ENCODE peak calls at places on chromosome 7, in ten cellular contexts. J is heart left ventricle, R is gastrocnemius medialis, G is upper lobe of left lung, C is HCT116, M is sigmoid colon, B is HepG2, H is adrenal gland, F is body of pancreas, P is A549. L is an unnamed sample.

GRCh38 chr7:81482600-81483186 is 287.2 kb downstream of the HGF start:
- DNase-seq in J (no peak), C (peak), F (no peak), P (peak), G (no peak), B (peak), H (no peak), R (no peak), M (no peak), L (no peak)

GRCh38 chr7:110326966-110327365 is 764.0 kb upstream of the LRRN3 start:
- DNase-seq in P (no peak), G (no peak), J (no peak), R (no peak), F (no peak), H (no peak), C (no peak), B (no peak), M (no peak), L (no peak)

GRCh38 chr7:122674502-122674901 is 24.4 kb downstream of the RNF133 start:
- DNase-seq in J (no peak), R (no peak), H (peak), F (peak), G (no peak), B (no peak), C (no peak), P (no peak), M (no peak), L (peak)

GRCh38 chr7:155424301-155425010 is 33.5 kb upstream of the EN2 start:
- DNase-seq in B (no peak), F (no peak), P (no peak), C (no peak), R (no peak), H (no peak), J (no peak), G (no peak), M (no peak), L (no peak)

GRCh38 chr7:129376076-129376777 is 58.0 kb upstream of the STRIP2 start:
- DNase-seq in G (peak), P (peak), C (peak), B (peak), M (no peak), F (peak), R (no peak), J (no peak), H (no peak), L (peak)

GRCh38 chr7:32501522-32501921 is 6.2 kb downstream of the AVL9 start:
- DNase-seq in F (no peak), P (no peak), H (no peak), J (no peak), C (peak), B (peak), M (no peak), R (no peak), G (no peak), L (no peak)

GRCh38 chr7:8434290-8435002 is 1.0 kb downstream of the NXPH1 start:
- DNase-seq in G (no peak), R (no peak), H (peak), F (no peak), M (no peak), J (no peak), B (no peak), C (no peak), P (no peak), L (no peak)

GRCh38 chr7:2787251-2787968 is 56.7 kb downstream of the GNA12 start:
- DNase-seq in C (no peak), P (no peak), H (no peak), B (no peak), G (no peak), F (no peak), M (no peak), R (no peak), J (no peak), L (no peak)

GRCh38 chr7:46178685-46179084 is 257.6 kb upstream of the IGFBP3 start:
- DNase-seq in G (no peak), J (no peak), R (no peak), C (no peak), M (no peak), P (no peak), F (no peak), H (no peak), B (no peak), L (no peak)

GRCh38 chr7:100469227-100470044 is 5.4 kb upstream of the SPACDR start:
- DNase-seq in C (no peak), F (peak), G (peak), P (peak), B (peak), J (peak), R (peak), M (peak), H (peak), L (peak)

GRCh38 chr7:33701189-33701740 is 204.1 kb upstream of the BMPER start:
- DNase-seq in M (no peak), B (no peak), G (no peak), P (no peak), F (no peak), J (no peak), H (no peak), R (no peak), C (no peak), L (no peak)

GRCh38 chr7:22109761-22110160 is 164.1 kb upstream of the CDCA7L start:
- DNase-seq in H (peak), B (peak), F (peak), C (peak), R (no peak), P (peak), G (peak), J (no peak), M (no peak), L (peak)

GRCh38 chr7:11737723-11738122 is 94.3 kb downstream of the THSD7A start:
- DNase-seq in G (no peak), B (no peak), P (no peak), F (no peak), C (no peak), H (no peak), R (no peak), J (no peak), M (no peak), L (no peak)

GRCh38 chr7:158695726-158696452 is 8.7 kb downstream of the NCAPG2 start:
- DNase-seq in B (peak), P (peak), J (peak), F (peak), H (peak), R (peak), M (peak), C (peak), G (peak), L (peak)

GRCh38 chr7:31663072-31663471 is 23.9 kb upstream of the PPP1R17 start:
- DNase-seq in F (no peak), R (no peak), C (no peak), H (no peak), J (no peak), P (peak), G (no peak), B (peak), M (no peak), L (no peak)

GRCh38 chr7:83271212-83272099 is 108.8 kb upstream of the PCLO start:
- DNase-seq in B (peak), F (peak), J (no peak), P (no peak), G (no peak), C (peak), R (no peak), H (no peak), M (no peak), L (no peak)

GRCh38 chr7:44196450-44196872 is 4.3 kb upstream of the YKT6 start:
- DNase-seq in M (peak), C (peak), J (no peak), H (peak), F (peak), R (no peak), B (peak), P (peak), G (no peak), L (no peak)

GRCh38 chr7:92609921-92610518 is 19.8 kb upstream of the FAM133B start:
- DNase-seq in M (no peak), F (no peak), R (no peak), B (no peak), P (no peak), C (no peak), G (no peak), J (no peak), H (no peak), L (no peak)

GRCh38 chr7:9204571-9204970 is 771.2 kb downstream of the NXPH1 start:
- DNase-seq in M (no peak), G (no peak), F (no peak), R (no peak), B (no peak), P (no peak), H (no peak), J (no peak), C (no peak), L (no peak)

GRCh38 chr7:111763221-111763791 is 201.0 kb upstream of the IMMP2L start:
- DNase-seq in C (peak), F (peak), G (no peak), B (peak), R (no peak), P (peak), M (no peak), J (no peak), H (no peak), L (no peak)

GRCh38 chr7:16660702-16661464 is 14.9 kb downstream of the BZW2 start:
- DNase-seq in J (no peak), M (no peak), F (no peak), R (no peak), C (no peak), B (peak), H (no peak), P (no peak), G (no peak), L (no peak)

GRCh38 chr7:124784879-124785818 is 19.6 kb upstream of the GPR37 start:
- DNase-seq in M (no peak), B (peak), J (peak), F (peak), P (peak), G (peak), C (peak), R (no peak), H (peak), L (peak)

GRCh38 chr7:16416289-16417282 is 4.8 kb downstream of the CRPPA start:
- DNase-seq in C (no peak), F (peak), P (no peak), B (no peak), H (no peak), R (no peak), M (no peak), G (no peak), J (no peak), L (no peak)

GRCh38 chr7:122429926-122430325 is 125.4 kb upstream of the FEZF1 start:
- DNase-seq in J (no peak), B (no peak), R (no peak), M (no peak), C (no peak), P (no peak), F (no peak), G (no peak), H (no peak), L (no peak)

GRCh38 chr7:28479507-28479947 is 67.2 kb downstream of the CREB5 start:
- DNase-seq in H (no peak), F (no peak), P (no peak), M (no peak), R (no peak), B (no peak), G (no peak), J (no peak), C (no peak), L (no peak)
- TF ChIP-seq POLR2A in H (no peak), F (no peak), P (no peak), M (no peak), R (no peak), B (no peak), G (no peak), J (no peak), C (no peak), L (no peak)

GRCh38 chr7:95586951-95587301 is 9.4 kb downstream of the PDK4 start:
- DNase-seq in C (no peak), F (no peak), M (no peak), J (no peak), G (no peak), B (no peak), H (no peak), R (no peak), P (no peak), L (no peak)

GRCh38 chr7:95589031-95589430 is 7.3 kb downstream of the PDK4 start:
- DNase-seq in R (no peak), G (no peak), H (no peak), M (no peak), J (no peak), F (no peak), P (no peak), C (no peak), B (no peak), L (no peak)

GRCh38 chr7:95592570-95592969 is 3.7 kb downstream of the PDK4 start:
- DNase-seq in F (no peak), P (no peak), M (no peak), H (no peak), C (no peak), J (no peak), B (no peak), R (no peak), G (no peak), L (no peak)

GRCh38 chr7:95590387-95591248 is 5.7 kb downstream of the PDK4 start:
- DNase-seq in R (no peak), G (no peak), P (no peak), H (no peak), J (no peak), C (no peak), B (peak), M (no peak), F (no peak), L (no peak)

DNA sequence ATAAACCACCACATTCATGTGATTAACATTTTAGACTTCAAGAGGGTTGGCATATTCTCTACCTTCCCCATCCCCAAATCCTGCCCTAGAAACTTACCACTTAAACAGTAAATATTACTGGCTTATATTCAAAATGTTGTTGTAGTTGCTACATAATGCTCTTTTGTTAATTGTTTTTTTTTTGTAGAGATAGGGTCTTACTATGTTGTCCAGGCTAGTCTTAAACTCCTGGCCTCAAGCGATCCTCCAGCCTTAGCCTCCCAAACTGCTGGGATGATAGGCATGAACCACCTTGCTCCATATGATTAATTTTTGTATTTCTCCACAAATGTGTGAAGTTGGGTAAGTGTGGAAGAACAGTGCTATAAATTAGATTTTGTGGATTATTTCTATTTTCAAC is 6.5 kb downstream of the PDK4 start:
- DNase-seq in J (no peak), R (no peak), G (no peak), C (no peak), P (no peak), H (no peak), F (no peak), B (no peak), M (no peak), L (no peak)
- TF ChIP-seq POLR2A in J (peak), R (no peak), G (no peak), C (no peak), P (no peak), H (no peak), F (no peak), B (no peak), M (no peak), L (no peak)

GRCh38 chr7:6423942-6424701 is 23.6 kb downstream of the DAGLB start:
- DNase-seq in P (peak), R (peak), F (peak), G (peak), C (no peak), B (no peak), H (no peak), M (no peak), J (peak), L (peak)
- TF ChIP-seq POLR2A in P (no peak), R (no peak), F (no peak), G (no peak), C (no peak), B (no peak), H (no peak), M (no peak), J (no peak), L (no peak)

GRCh38 chr7:102426268-102427031 is 6.9 kb upstream of the ORAI2 start:
- DNase-seq in F (peak), M (no peak), J (no peak), B (no peak), G (peak), H (no peak), C (no peak), P (no peak), R (no peak), L (no peak)

GRCh38 chr7:102425639-102426267 is 7.6 kb upstream of the ORAI2 start:
- DNase-seq in B (no peak), F (peak), M (no peak), H (peak), J (peak), P (no peak), C (no peak), G (peak), R (no peak), L (peak)

GRCh38 chr7:102431617-102432298 is 1.6 kb upstream of the ORAI2 start:
- DNase-seq in G (peak), B (peak), M (no peak), F (peak), R (no peak), P (no peak), J (no peak), H (peak), C (no peak), L (no peak)

GRCh38 chr7:102432476-102433318 is 678 bp upstream of the ORAI2 start:
- DNase-seq in B (no peak), C (no peak), G (no peak), H (no peak), J (no peak), M (no peak), F (no peak), P (no peak), R (no peak), L (no peak)

GRCh38 chr7:102429141-102429904 is 4.1 kb upstream of the ORAI2 start:
- DNase-seq in C (no peak), P (no peak), B (no peak), H (no peak), J (no peak), F (no peak), G (no peak), M (no peak), R (no peak), L (no peak)
- TF ChIP-seq POLR2A in C (no peak), P (no peak), B (no peak), H (no peak), J (no peak), F (no peak), G (no peak), M (no peak), R (no peak), L (no peak)